ENCODE peak calls at places on chromosomes 2 and 18, in five cellular contexts. One of them, this sample, is unnamed.

GRCh38 chr2:149446735-149447134 is 116.3 kb downstream of the LYPD6 start:
- DNase-seq in right lobe of liver: no peak
- DNase-seq in fibroblast of lung: no peak
- DNase-seq in K562: no peak
- DNase-seq in nephron progenitor cell: no peak
- DNase-seq in this sample: no peak

GRCh38 chr2:56018202-56018601 is 94.6 kb upstream of the EFEMP1 start:
- DNase-seq in right lobe of liver: no peak
- DNase-seq in fibroblast of lung: no peak
- DNase-seq in K562: no peak
- DNase-seq in nephron progenitor cell: no peak
- DNase-seq in this sample: no peak

GRCh38 chr18:32351014-32351413 is 119.7 kb downstream of the GAREM1 start:
- DNase-seq in right lobe of liver: no peak
- DNase-seq in fibroblast of lung: peak; percentile 75
- DNase-seq in K562: no peak
- DNase-seq in nephron progenitor cell: no peak
- DNase-seq in this sample: no peak

GRCh38 chr18:63848159-63848558 is 39.3 kb upstream of the SERPINB2 start:
- DNase-seq in right lobe of liver: no peak
- DNase-seq in fibroblast of lung: peak; percentile 58
- DNase-seq in K562: peak; percentile 5
- DNase-seq in nephron progenitor cell: peak; percentile 8
- DNase-seq in this sample: peak; percentile 12

GRCh38 chr2:31440764-31441163 is 26.2 kb upstream of the XDH start:
- DNase-seq in right lobe of liver: no peak
- DNase-seq in fibroblast of lung: peak; percentile 95
- DNase-seq in K562: no peak
- DNase-seq in nephron progenitor cell: no peak
- DNase-seq in this sample: no peak

GRCh38 chr2:88831792-88832248 is 140.3 kb downstream of the RPIA start:
- DNase-seq in right lobe of liver: no peak
- DNase-seq in fibroblast of lung: no peak
- DNase-seq in K562: peak; percentile 71
- DNase-seq in nephron progenitor cell: peak; percentile 22
- DNase-seq in this sample: no peak

GRCh38 chr2:17620280-17620679 is 79.8 kb downstream of the VSNL1 start:
- DNase-seq in right lobe of liver: no peak
- DNase-seq in fibroblast of lung: peak; percentile 84
- DNase-seq in K562: no peak
- DNase-seq in nephron progenitor cell: no peak
- DNase-seq in this sample: no peak

GRCh38 chr18:79897940-79898625 is 53.4 kb downstream of the SLC66A2 start:
- DNase-seq in right lobe of liver: no peak
- DNase-seq in fibroblast of lung: no peak
- DNase-seq in K562: no peak
- DNase-seq in nephron progenitor cell: no peak
- DNase-seq in this sample: no peak

GRCh38 chr2:164920430-164920829 is 34.9 kb downstream of the SLC38A11 start:
- DNase-seq in right lobe of liver: no peak
- DNase-seq in fibroblast of lung: peak; percentile 93
- DNase-seq in K562: no peak
- DNase-seq in nephron progenitor cell: no peak
- DNase-seq in this sample: no peak

GRCh38 chr2:11123856-11124759 is 31.2 kb upstream of the SLC66A3 start:
- DNase-seq in right lobe of liver: peak; percentile 68
- DNase-seq in fibroblast of lung: peak; percentile 27
- DNase-seq in K562: peak; percentile 86
- DNase-seq in nephron progenitor cell: peak; percentile 86
- DNase-seq in this sample: peak; percentile 83

GRCh38 chr2:33240178-33240577 is 236.3 kb upstream of the RASGRP3 start:
- DNase-seq in right lobe of liver: no peak
- DNase-seq in fibroblast of lung: peak; percentile 86
- DNase-seq in K562: no peak
- DNase-seq in nephron progenitor cell: no peak
- DNase-seq in this sample: no peak

GRCh38 chr18:45780568-45780967 is 44.9 kb upstream of the SIGLEC15 start:
- DNase-seq in right lobe of liver: no peak
- DNase-seq in fibroblast of lung: no peak
- DNase-seq in K562: no peak
- DNase-seq in nephron progenitor cell: no peak
- DNase-seq in this sample: no peak

GRCh38 chr2:157895531-157895930 is 19.4 kb upstream of the ACVR1 start:
- DNase-seq in right lobe of liver: no peak
- DNase-seq in fibroblast of lung: peak; percentile 56
- DNase-seq in K562: no peak
- DNase-seq in nephron progenitor cell: no peak
- DNase-seq in this sample: no peak

GRCh38 chr2:69937968-69938367 is 23.1 kb downstream of the MXD1 start:
- DNase-seq in right lobe of liver: no peak
- DNase-seq in fibroblast of lung: no peak
- DNase-seq in K562: no peak
- DNase-seq in nephron progenitor cell: no peak
- DNase-seq in this sample: no peak

GRCh38 chr2:20168048-20168726 is 56.7 kb downstream of the SDC1 start:
- DNase-seq in right lobe of liver: no peak
- DNase-seq in fibroblast of lung: no peak
- DNase-seq in K562: no peak
- DNase-seq in nephron progenitor cell: no peak
- DNase-seq in this sample: no peak

GRCh38 chr18:45164551-45164950 is 450.7 kb upstream of the SLC14A2 start:
- DNase-seq in right lobe of liver: no peak
- DNase-seq in fibroblast of lung: peak; percentile 12
- DNase-seq in K562: no peak
- DNase-seq in nephron progenitor cell: no peak
- DNase-seq in this sample: no peak

GRCh38 chr18:63016270-63016669 is 300.9 kb downstream of the PHLPP1 start:
- DNase-seq in right lobe of liver: no peak
- DNase-seq in fibroblast of lung: peak; percentile 43
- DNase-seq in K562: peak; percentile 48
- DNase-seq in nephron progenitor cell: peak; percentile 55
- DNase-seq in this sample: peak; percentile 40

GRCh38 chr2:121485039-121485438 is 45.6 kb upstream of the RNU4ATAC start:
- DNase-seq in right lobe of liver: no peak
- DNase-seq in fibroblast of lung: peak; percentile 97
- DNase-seq in K562: no peak
- DNase-seq in nephron progenitor cell: no peak
- DNase-seq in this sample: no peak

GRCh38 chr2:101125374-101125773 is 25.8 kb downstream of the TBC1D8 start:
- DNase-seq in right lobe of liver: no peak
- DNase-seq in fibroblast of lung: peak; percentile 48
- DNase-seq in K562: no peak
- DNase-seq in nephron progenitor cell: no peak
- DNase-seq in this sample: no peak

GRCh38 chr2:138182913-138183312 is 218.6 kb downstream of the HNMT start:
- DNase-seq in right lobe of liver: no peak
- DNase-seq in fibroblast of lung: no peak
- DNase-seq in K562: no peak
- DNase-seq in nephron progenitor cell: no peak
- DNase-seq in this sample: no peak

GRCh38 chr2:127408807-127409099 is 9.5 kb upstream of the PROC start:
- DNase-seq in right lobe of liver: no peak
- DNase-seq in fibroblast of lung: no peak
- DNase-seq in K562: no peak
- DNase-seq in nephron progenitor cell: no peak
- DNase-seq in this sample: no peak

GRCh38 chr2:86275962-86276361 is 61.5 kb downstream of the REEP1 start:
- DNase-seq in right lobe of liver: no peak
- DNase-seq in fibroblast of lung: no peak
- DNase-seq in K562: no peak
- DNase-seq in nephron progenitor cell: no peak
- DNase-seq in this sample: no peak

GRCh38 chr2:2733818-2734217 is 402.7 kb upstream of the MYT1L start:
- DNase-seq in right lobe of liver: no peak
- DNase-seq in fibroblast of lung: no peak
- DNase-seq in K562: no peak
- DNase-seq in nephron progenitor cell: no peak
- DNase-seq in this sample: no peak

GRCh38 chr2:176490061-176490861 is 221.0 kb downstream of the MTX2 start:
- DNase-seq in right lobe of liver: peak; percentile 66
- DNase-seq in fibroblast of lung: peak; percentile 74
- DNase-seq in K562: peak; percentile 21
- DNase-seq in nephron progenitor cell: peak; percentile 72
- DNase-seq in this sample: peak; percentile 3

GRCh38 chr2:45724329-45724728 is 72.9 kb downstream of the PRKCE start:
- DNase-seq in right lobe of liver: no peak
- DNase-seq in fibroblast of lung: no peak
- DNase-seq in K562: no peak
- DNase-seq in nephron progenitor cell: no peak
- DNase-seq in this sample: no peak

GRCh38 chr18:9609190-9609589 is 5.2 kb downstream of the PPP4R1 start:
- DNase-seq in right lobe of liver: no peak
- DNase-seq in fibroblast of lung: no peak
- DNase-seq in K562: no peak
- DNase-seq in nephron progenitor cell: no peak
- DNase-seq in this sample: no peak

GRCh38 chr2:223062304-223062845 is 10.4 kb downstream of the KCNE4 start:
- DNase-seq in right lobe of liver: no peak
- DNase-seq in fibroblast of lung: peak; percentile 69
- DNase-seq in K562: no peak
- DNase-seq in nephron progenitor cell: no peak
- DNase-seq in this sample: no peak

GRCh38 chr2:182444806-182445205 is 18.0 kb upstream of the PDE1A start:
- DNase-seq in right lobe of liver: no peak
- DNase-seq in fibroblast of lung: peak; percentile 41
- DNase-seq in K562: no peak
- DNase-seq in nephron progenitor cell: no peak
- DNase-seq in this sample: no peak

GRCh38 chr2:41038408-41038807 is 586.5 kb upstream of the SLC8A1 start:
- DNase-seq in right lobe of liver: no peak
- DNase-seq in fibroblast of lung: peak; percentile 22
- DNase-seq in K562: no peak
- DNase-seq in nephron progenitor cell: no peak
- DNase-seq in this sample: no peak

GRCh38 chr2:179580378-179581146 is 280.9 kb downstream of the ZNF385B start:
- DNase-seq in right lobe of liver: peak; percentile 67
- DNase-seq in fibroblast of lung: peak; percentile 20
- DNase-seq in K562: no peak
- DNase-seq in nephron progenitor cell: no peak
- DNase-seq in this sample: no peak
- TF ChIP-seq CTCF in right lobe of liver: no peak
- TF ChIP-seq CTCF in fibroblast of lung: no peak
- TF ChIP-seq CTCF in K562: no peak
- TF ChIP-seq CTCF in nephron progenitor cell: no peak
- TF ChIP-seq CTCF in this sample: no peak

GRCh38 chr2:38485734-38486133 is 108.7 kb upstream of the ATL2 start:
- DNase-seq in right lobe of liver: no peak
- DNase-seq in fibroblast of lung: no peak
- DNase-seq in K562: no peak
- DNase-seq in nephron progenitor cell: no peak
- DNase-seq in this sample: no peak
- TF ChIP-seq CTCF in right lobe of liver: no peak
- TF ChIP-seq CTCF in fibroblast of lung: no peak
- TF ChIP-seq CTCF in K562: no peak
- TF ChIP-seq CTCF in nephron progenitor cell: no peak
- TF ChIP-seq CTCF in this sample: no peak

GRCh38 chr18:7600528-7601248 is 33.6 kb downstream of the PTPRM start:
- DNase-seq in right lobe of liver: no peak
- DNase-seq in fibroblast of lung: no peak
- DNase-seq in K562: no peak
- DNase-seq in nephron progenitor cell: no peak
- DNase-seq in this sample: no peak

GRCh38 chr18:7601249-7601620 is 34.1 kb downstream of the PTPRM start:
- DNase-seq in right lobe of liver: no peak
- DNase-seq in fibroblast of lung: peak; percentile 93
- DNase-seq in K562: no peak
- DNase-seq in nephron progenitor cell: no peak
- DNase-seq in this sample: no peak

GRCh38 chr18:7605705-7606104 is 38.6 kb downstream of the PTPRM start:
- DNase-seq in right lobe of liver: no peak
- DNase-seq in fibroblast of lung: no peak
- DNase-seq in K562: no peak
- DNase-seq in nephron progenitor cell: no peak
- DNase-seq in this sample: no peak

GRCh38 chr18:7601936-7602335 is 34.8 kb downstream of the PTPRM start:
- DNase-seq in right lobe of liver: no peak
- DNase-seq in fibroblast of lung: no peak
- DNase-seq in K562: no peak
- DNase-seq in nephron progenitor cell: no peak
- DNase-seq in this sample: no peak

DNA sequence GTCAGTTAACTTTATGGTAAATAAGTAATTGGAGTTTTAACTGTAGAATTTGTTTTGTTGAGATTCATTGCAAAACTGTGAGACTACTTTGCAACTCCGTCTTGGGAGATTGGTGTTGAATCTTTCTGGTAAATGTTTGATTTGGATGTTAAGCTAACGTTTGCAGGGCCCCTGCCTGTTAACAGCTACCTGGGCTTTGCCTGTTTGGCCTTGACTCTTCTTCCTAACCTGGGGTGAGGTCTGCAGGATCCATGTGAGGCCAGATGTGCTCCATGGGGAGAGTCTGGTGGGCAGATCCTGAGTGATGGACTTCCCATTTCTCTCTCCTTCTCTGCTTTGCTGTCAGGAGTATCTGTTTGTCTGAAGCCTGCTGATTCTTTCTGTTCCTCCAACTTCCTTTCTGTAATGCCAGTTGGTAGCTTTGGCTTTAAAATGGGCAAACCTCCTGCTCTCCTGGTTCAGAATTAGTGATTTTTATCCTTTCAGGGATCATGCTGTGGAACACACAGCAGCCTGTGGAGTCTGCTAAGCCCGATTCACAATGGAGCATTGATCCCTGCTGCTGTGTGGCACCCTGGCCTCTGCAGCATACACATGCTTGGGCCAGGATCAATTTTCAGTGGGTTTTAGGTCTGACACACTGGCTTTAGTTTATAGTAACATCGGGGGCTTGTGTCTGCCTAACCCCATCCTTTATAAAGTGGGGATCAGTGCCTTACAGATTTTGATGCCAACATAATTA is 36.3 kb downstream of the PTPRM start:
- DNase-seq in right lobe of liver: no peak
- DNase-seq in fibroblast of lung: no peak
- DNase-seq in K562: no peak
- DNase-seq in nephron progenitor cell: no peak
- DNase-seq in this sample: no peak
- TF ChIP-seq CTCF in right lobe of liver: no peak
- TF ChIP-seq CTCF in fibroblast of lung: no peak
- TF ChIP-seq CTCF in K562: no peak
- TF ChIP-seq CTCF in nephron progenitor cell: no peak
- TF ChIP-seq CTCF in this sample: no peak

DNA sequence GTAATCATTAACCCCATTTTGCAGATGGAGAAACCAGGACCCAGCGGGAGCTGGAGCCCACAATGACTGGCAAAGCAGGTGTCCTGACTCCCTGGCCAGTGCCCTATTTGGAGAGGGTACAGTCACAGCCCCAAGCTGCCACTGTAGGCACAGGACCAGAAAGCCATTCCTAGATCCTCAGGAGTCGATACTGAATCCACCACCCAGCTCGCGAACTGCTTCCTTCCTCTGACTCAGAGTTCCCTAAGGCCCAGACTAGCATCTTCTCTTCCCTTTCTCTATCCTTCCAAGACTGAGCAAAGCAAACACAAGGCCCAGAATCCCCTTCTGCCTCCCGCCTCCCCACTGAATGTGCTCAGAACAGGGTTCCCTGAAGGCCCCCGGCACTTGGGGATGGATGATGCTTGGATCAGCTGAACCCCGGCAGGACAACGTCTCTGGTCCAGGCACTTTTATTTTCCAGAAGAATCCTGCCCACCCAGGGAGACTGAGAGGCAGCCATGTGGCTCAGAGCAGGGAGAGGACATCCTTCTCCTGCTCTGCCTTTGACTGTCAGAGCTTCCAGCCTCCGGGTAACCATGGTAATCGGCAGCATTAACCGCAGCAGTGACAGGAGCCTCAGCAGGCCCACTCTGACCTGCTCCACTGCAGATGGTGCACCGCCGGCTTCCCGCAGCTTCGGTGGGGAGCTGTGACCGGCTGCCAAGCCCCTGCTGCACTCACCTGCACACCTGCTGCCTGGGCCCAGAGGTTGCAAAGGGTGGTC is 34.8 kb upstream of the KLHL29 start:
- DNase-seq in right lobe of liver: no peak
- DNase-seq in fibroblast of lung: no peak
- DNase-seq in K562: no peak
- DNase-seq in nephron progenitor cell: no peak
- DNase-seq in this sample: no peak
- TF ChIP-seq CTCF in right lobe of liver: no peak
- TF ChIP-seq CTCF in fibroblast of lung: no peak
- TF ChIP-seq CTCF in K562: no peak
- TF ChIP-seq CTCF in nephron progenitor cell: no peak
- TF ChIP-seq CTCF in this sample: no peak